ENCODE peak calls at places on chromosomes 6 and 20, in six cellular contexts. C is occipital lobe; U is CD8-positive, alpha-beta T cell; G is left cardiac atrium; Y is NCI-H1092 treated with DMSO at 0.1 percent for 48 hours; I is WTC11. L is an unnamed sample.

GRCh38 chr6:37630281-37630799 is 67.3 kb downstream of the MDGA1 start:
- DNase-seq in C (peak), U (no peak), G (no peak), Y (no peak), I (no peak), L (no peak)

GRCh38 chr6:47292944-47293343 is 16.8 kb downstream of the TNFRSF21 start:
- DNase-seq in C (no peak), U (no peak), G (no peak), Y (no peak), I (no peak), L (no peak)

GRCh38 chr6:44062771-44063560 is 64.3 kb downstream of the MRPL14 start:
- DNase-seq in C (no peak), U (no peak), G (peak), Y (no peak), I (peak), L (no peak)

GRCh38 chr6:33585403-33586107 is 5.5 kb upstream of the BAK1 start:
- DNase-seq in C (peak), U (peak), G (peak), Y (peak), I (peak), L (peak)

GRCh38 chr20:23365390-23366165 is 3.6 kb downstream of the GZF1 start:
- DNase-seq in C (no peak), U (no peak), G (no peak), Y (no peak), I (no peak), L (no peak)

GRCh38 chr20:51930775-51931174 is 128.5 kb upstream of the SALL4 start:
- DNase-seq in C (no peak), U (no peak), G (peak), Y (no peak), I (no peak), L (no peak)

GRCh38 chr6:44976677-44977405 is 351.3 kb upstream of the RUNX2 start:
- DNase-seq in C (no peak), U (no peak), G (no peak), Y (no peak), I (no peak), L (no peak)

GRCh38 chr6:41460742-41461336 is 85.3 kb upstream of the FOXP4 start:
- DNase-seq in C (no peak), U (no peak), G (no peak), Y (no peak), I (no peak), L (no peak)

GRCh38 chr20:20476504-20476903 is 108.6 kb downstream of the INSM1 start:
- DNase-seq in C (no peak), U (no peak), G (no peak), Y (no peak), I (no peak), L (no peak)

L was measured in thyroid gland.